ENCODE peak calls at places on chromosomes 1 and 21, in four cellular contexts. S is HCEC 1CT, A is HTR-8/SVneo, Q is amniotic stem cell. U is an unnamed sample.

GRCh38 chr1:44717653-44718052 is 13.3 kb downstream of the RNU5D-1 start:
- DNase-seq in S (no peak), A (no peak), Q (no peak), U (no peak)

GRCh38 chr21:34340062-34340461 is 23.7 kb upstream of the KCNE2 start:
- DNase-seq in S (no peak), A (no peak), Q (no peak), U (no peak)

GRCh38 chr1:226697608-226698544 is 41.2 kb downstream of the ITPKB start:
- DNase-seq in S (no peak), A (no peak), Q (no peak), U (no peak)

GRCh38 chr1:167158095-167158812 is 62.4 kb upstream of the POU2F1 start:
- DNase-seq in S (no peak), A (no peak), Q (no peak), U (no peak)

GRCh38 chr21:41233913-41234312 is 66.0 kb downstream of the BACE2 start:
- DNase-seq in S (no peak), A (no peak), Q (no peak), U (no peak)

GRCh38 chr1:175834597-175834996 is 91.2 kb upstream of the TNR start:
- DNase-seq in S (no peak), A (no peak), Q (no peak), U (no peak)

GRCh38 chr1:101310484-101310883 is 73.7 kb downstream of the S1PR1 start:
- DNase-seq in S (no peak), A (no peak), Q (no peak), U (no peak)

GRCh38 chr1:7106442-7107108 is 321.3 kb downstream of the CAMTA1 start:
- DNase-seq in S (no peak), A (no peak), Q (no peak), U (no peak)

GRCh38 chr1:232481091-232481490 is 148.8 kb downstream of the SIPA1L2 start:
- DNase-seq in S (no peak), A (no peak), Q (no peak), U (no peak)

U was measured in brain microvascular endothelial cell.